ENCODE peak calls at places on chromosomes 11 and 22, in seven cellular contexts. Y is GM23248, Z is neural progenitor cell, D is PC-3, B is MM.1S, E is GM23338, S is HCT116. C is an unnamed sample.

GRCh38 chr11:16785520-16786128 is 47.2 kb downstream of the C11orf58 start:
- DNase-seq in Y (peak), Z (peak), D (peak), B (peak), E (peak), S (peak), C (peak)

GRCh38 chr22:36904260-36904659 is 9.2 kb upstream of the CSF2RB start:
- DNase-seq in Y (no peak), Z (no peak), D (no peak), B (no peak), E (no peak), S (no peak), C (no peak)

GRCh38 chr11:119479685-119480275 is 56.8 kb upstream of the THY1 start:
- DNase-seq in Y (peak), Z (peak), D (peak), B (peak), E (peak), S (no peak), C (peak)

GRCh38 chr11:76653674-76654309 is 16.8 kb downstream of the LRRC32 start:
- DNase-seq in Y (peak), Z (no peak), D (no peak), B (no peak), E (no peak), S (no peak), C (no peak)

GRCh38 chr11:113114452-113115027 is 153.3 kb downstream of the NCAM1 start:
- DNase-seq in Y (peak), Z (peak), D (peak), B (peak), E (peak), S (no peak), C (peak)

GRCh38 chr11:48170840-48171233 is 45.8 kb upstream of the OR4B1 start:
- DNase-seq in Y (peak), Z (no peak), D (no peak), B (no peak), E (no peak), S (no peak), C (peak)

GRCh38 chr11:36455658-36456111 is 54.4 kb downstream of the TRAF6 start:
- DNase-seq in Y (peak), Z (peak), D (peak), B (no peak), E (peak), S (no peak), C (no peak)

GRCh38 chr11:86398106-86398505 is 23.4 kb downstream of the CCDC81 start:
- DNase-seq in Y (no peak), Z (no peak), D (no peak), B (no peak), E (no peak), S (no peak), C (no peak)

GRCh38 chr11:119496453-119496852 is 73.5 kb upstream of the THY1 start:
- DNase-seq in Y (peak), Z (no peak), D (no peak), B (no peak), E (no peak), S (no peak), C (no peak)

GRCh38 chr11:128599729-128600128 is 12.4 kb upstream of the ETS1 start:
- DNase-seq in Y (peak), Z (no peak), D (peak), B (no peak), E (no peak), S (no peak), C (no peak)

GRCh38 chr11:121634889-121635288 is 182.1 kb upstream of the SORL1-AS1 start:
- DNase-seq in Y (peak), Z (no peak), D (peak), B (no peak), E (no peak), S (no peak), C (no peak)

GRCh38 chr11:120073196-120073595 is 64.7 kb downstream of the TRIM29 start:
- DNase-seq in Y (no peak), Z (no peak), D (no peak), B (no peak), E (no peak), S (no peak), C (no peak)

GRCh38 chr11:89633125-89633695 is 76.9 kb upstream of the TRIM77 start:
- DNase-seq in Y (no peak), Z (no peak), D (no peak), B (no peak), E (no peak), S (no peak), C (no peak)

GRCh38 chr11:113106507-113106906 is 145.3 kb downstream of the NCAM1 start:
- DNase-seq in Y (peak), Z (no peak), D (no peak), B (no peak), E (no peak), S (no peak), C (no peak)

GRCh38 chr11:911031-911889 is 650 bp upstream of the CHID1 start:
- DNase-seq in Y (peak), Z (peak), D (peak), B (peak), E (peak), S (no peak), C (no peak)

GRCh38 chr11:111634981-111635705 is 32.9 kb downstream of the SIK2 start:
- DNase-seq in Y (peak), Z (no peak), D (peak), B (no peak), E (peak), S (no peak), C (no peak)

GRCh38 chr11:34654491-34655334 is 33.8 kb downstream of the EHF start:
- DNase-seq in Y (peak), Z (no peak), D (peak), B (no peak), E (peak), S (peak), C (no peak)

GRCh38 chr11:30774451-30774850 is 188.3 kb upstream of the MPPED2 start:
- DNase-seq in Y (no peak), Z (peak), D (no peak), B (no peak), E (peak), S (no peak), C (no peak)

GRCh38 chr22:42304021-42304790 is 33.8 kb upstream of the TCF20 start:
- DNase-seq in Y (no peak), Z (no peak), D (no peak), B (no peak), E (no peak), S (no peak), C (no peak)

GRCh38 chr11:5476184-5476819 is 12.2 kb upstream of the OR52D1 start:
- DNase-seq in Y (peak), Z (peak), D (peak), B (peak), E (peak), S (peak), C (peak)

GRCh38 chr11:12170984-12171383 is 60.6 kb downstream of the MICAL2 start:
- DNase-seq in Y (peak), Z (no peak), D (no peak), B (no peak), E (no peak), S (no peak), C (no peak)

GRCh38 chr11:127247261-127247660 is 246.7 kb upstream of the KIRREL3 start:
- DNase-seq in Y (no peak), Z (peak), D (no peak), B (no peak), E (peak), S (no peak), C (peak)

GRCh38 chr22:36864454-36865215 is 3.8 kb downstream of the NCF4 start:
- DNase-seq in Y (no peak), Z (no peak), D (no peak), B (no peak), E (no peak), S (no peak), C (no peak)

GRCh38 chr22:47943729-47944700 is 1181.6 kb downstream of the TBC1D22A start:
- DNase-seq in Y (no peak), Z (no peak), D (no peak), B (no peak), E (no peak), S (no peak), C (peak)

GRCh38 chr22:30460147-30460546 is 11.7 kb downstream of the SEC14L3 start:
- DNase-seq in Y (no peak), Z (no peak), D (peak), B (no peak), E (no peak), S (no peak), C (no peak)

GRCh38 chr11:68449951-68450350 is 10.6 kb upstream of the PPP6R3 start:
- DNase-seq in Y (no peak), Z (no peak), D (no peak), B (no peak), E (no peak), S (no peak), C (no peak)

GRCh38 chr11:2368178-2368850 is 8.8 kb upstream of the CD81 start:
- DNase-seq in Y (no peak), Z (no peak), D (no peak), B (no peak), E (no peak), S (no peak), C (no peak)

GRCh38 chr11:120649316-120649715 is 137.8 kb downstream of the GRIK4 start:
- DNase-seq in Y (no peak), Z (no peak), D (no peak), B (no peak), E (no peak), S (no peak), C (no peak)

GRCh38 chr22:35301370-35301874 is 1.7 kb downstream of the TOM1 start:
- DNase-seq in Y (peak), Z (no peak), D (peak), B (no peak), E (peak), S (no peak), C (no peak)

GRCh38 chr11:91220476-91221202 is 997.8 kb upstream of the CHORDC1 start:
- DNase-seq in Y (peak), Z (no peak), D (peak), B (no peak), E (no peak), S (no peak), C (no peak)

GRCh38 chr11:72924568-72925190 is 110.5 kb downstream of the ATG16L2 start:
- DNase-seq in Y (peak), Z (no peak), D (peak), B (peak), E (no peak), S (peak), C (peak)

GRCh38 chr22:23675502-23676415 is 15.1 kb upstream of the RGL4 start:
- DNase-seq in Y (no peak), Z (no peak), D (peak), B (no peak), E (no peak), S (no peak), C (peak)

GRCh38 chr22:49825944-49826602 is 1.6 kb downstream of the BRD1 start:
- DNase-seq in Y (peak), Z (no peak), D (peak), B (peak), E (no peak), S (no peak), C (peak)

GRCh38 chr22:17475318-17476212 is 87.7 kb upstream of the SLC25A18 start:
- DNase-seq in Y (no peak), Z (peak), D (no peak), B (peak), E (peak), S (no peak), C (peak)

GRCh38 chr22:17476838-17477237 is 86.5 kb upstream of the SLC25A18 start:
- DNase-seq in Y (no peak), Z (no peak), D (no peak), B (no peak), E (peak), S (no peak), C (no peak)

GRCh38 chr22:17479129-17479528 is 84.2 kb upstream of the SLC25A18 start:
- DNase-seq in Y (no peak), Z (no peak), D (no peak), B (no peak), E (no peak), S (no peak), C (no peak)

GRCh38 chr22:17481424-17481823 is 81.9 kb upstream of the SLC25A18 start:
- DNase-seq in Y (no peak), Z (no peak), D (no peak), B (no peak), E (no peak), S (no peak), C (no peak)

DNA sequence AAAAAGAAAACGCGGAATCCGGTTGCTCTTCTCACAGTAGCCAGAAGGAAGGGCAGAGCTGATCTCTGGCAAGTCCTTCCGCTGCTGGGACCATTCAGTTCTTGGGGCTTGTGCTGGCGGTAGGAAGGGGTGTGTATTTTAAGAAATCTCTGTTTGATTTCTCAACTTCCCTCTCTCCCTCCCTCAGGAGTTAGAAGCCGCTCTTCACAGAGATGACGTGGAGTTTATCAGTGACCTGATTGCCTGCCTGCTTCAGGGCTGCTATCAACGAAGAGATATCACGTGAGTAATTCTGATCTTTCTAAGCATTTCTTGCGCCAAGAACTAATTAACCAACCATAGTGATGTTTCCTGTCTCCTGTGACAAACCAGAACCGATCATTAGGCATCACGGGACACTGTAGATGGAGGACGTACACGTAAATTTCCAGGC is 85.9 kb upstream of the SLC25A18 start:
- DNase-seq in Y (no peak), Z (peak), D (no peak), B (no peak), E (peak), S (no peak), C (no peak)
- H3K27ac ChIP-seq in Y (no peak), Z (peak), D (no peak), B (no peak), E (peak), S (no peak), C (no peak)

GRCh38 chr22:43883012-43883661 is 8.7 kb downstream of the PNPLA5 start:
- DNase-seq in Y (peak), Z (peak), D (peak), B (peak), E (peak), S (peak), C (peak)
- TF ChIP-seq EZH2phosphoT487 in Y (no peak), Z (no peak), D (no peak), B (no peak), E (no peak), S (no peak), C (no peak)

GRCh38 chr11:132817387-132817786 is 714.9 kb downstream of the OPCML start:
- DNase-seq in Y (no peak), Z (no peak), D (no peak), B (no peak), E (no peak), S (no peak), C (no peak)
- H3K27ac ChIP-seq in Y (no peak), Z (no peak), D (no peak), B (no peak), E (no peak), S (no peak), C (no peak)

GRCh38 chr11:117809236-117810055 is 12.4 kb upstream of the DSCAML1 start:
- DNase-seq in Y (peak), Z (peak), D (peak), B (no peak), E (peak), S (peak), C (no peak)
- TF ChIP-seq EZH2phosphoT487 in Y (no peak), Z (no peak), D (no peak), B (no peak), E (no peak), S (no peak), C (no peak)